ENCODE peak calls at places on chromosomes 12 and 14, in ten cellular contexts. Z is amygdala, L is Daoy, V is mucosa of gallbladder, H is RKO, U is EL, W is T-cell, M is HT1080, A is brain microvascular endothelial cell, C is SHP77. T is an unnamed sample.

GRCh38 chr14:80087411-80087810 is 123.9 kb downstream of the DIO2 start:
- DNase-seq in Z (no peak), L (no peak), V (no peak), H (no peak), U (no peak), W (no peak), M (no peak), A (no peak), C (no peak), T (no peak)

GRCh38 chr12:120094485-120094884 is 22.1 kb downstream of the RAB35 start:
- DNase-seq in Z (peak), L (no peak), V (no peak), H (no peak), U (no peak), W (no peak), M (no peak), A (no peak), C (no peak), T (no peak)

GRCh38 chr12:128140551-128140950 is 126.4 kb upstream of the TMEM132C start:
- DNase-seq in Z (no peak), L (peak), V (no peak), H (no peak), U (no peak), W (no peak), M (peak), A (peak), C (no peak), T (no peak)

GRCh38 chr12:9707864-9708808 is 24.8 kb downstream of the CLECL1 start:
- DNase-seq in Z (no peak), L (peak), V (peak), H (peak), U (peak), W (peak), M (peak), A (peak), C (peak), T (no peak)

GRCh38 chr12:112386726-112387125 is 4.5 kb upstream of the HECTD4 start:
- DNase-seq in Z (no peak), L (no peak), V (no peak), H (no peak), U (no peak), W (no peak), M (no peak), A (no peak), C (no peak), T (peak)

GRCh38 chr12:19962192-19962591 is 406.1 kb upstream of the PDE3A start:
- DNase-seq in Z (no peak), L (no peak), V (no peak), H (no peak), U (no peak), W (no peak), M (no peak), A (no peak), C (no peak), T (no peak)

GRCh38 chr12:6962285-6963015 is 8.0 kb downstream of the PHB2 start:
- DNase-seq in Z (no peak), L (no peak), V (peak), H (no peak), U (no peak), W (no peak), M (no peak), A (no peak), C (no peak), T (no peak)

GRCh38 chr14:59919582-59920377 is at the start of gene LRRC9:
- DNase-seq in Z (peak), L (peak), V (no peak), H (no peak), U (peak), W (peak), M (no peak), A (no peak), C (peak), T (peak)

GRCh38 chr12:69509308-69509736 is 39.1 kb downstream of the FRS2 start:
- DNase-seq in Z (no peak), L (peak), V (no peak), H (no peak), U (peak), W (no peak), M (peak), A (peak), C (no peak), T (no peak)

GRCh38 chr14:88793259-88793625 is 489 bp upstream of the EML5 start:
- DNase-seq in Z (peak), L (no peak), V (no peak), H (no peak), U (no peak), W (no peak), M (no peak), A (no peak), C (no peak), T (no peak)

GRCh38 chr14:105986896-105987284 is 460.5 kb downstream of the TMEM121 start:
- DNase-seq in Z (no peak), L (no peak), V (no peak), H (no peak), U (no peak), W (no peak), M (no peak), A (no peak), C (no peak), T (no peak)

GRCh38 chr12:6084969-6085450 is 39.5 kb downstream of the VWF start:
- DNase-seq in Z (no peak), L (no peak), V (no peak), H (no peak), U (no peak), W (no peak), M (peak), A (no peak), C (no peak), T (no peak)

GRCh38 chr12:111748867-111749266 is 17.9 kb upstream of the ALDH2 start:
- DNase-seq in Z (no peak), L (no peak), V (no peak), H (no peak), U (no peak), W (no peak), M (no peak), A (no peak), C (no peak), T (no peak)

GRCh38 chr14:78403278-78403815 is 233.2 kb downstream of the NRXN3 start:
- DNase-seq in Z (no peak), L (peak), V (no peak), H (peak), U (peak), W (no peak), M (peak), A (peak), C (no peak), T (no peak)

GRCh38 chr12:22229652-22230279 is 104.7 kb downstream of the ST8SIA1 start:
- DNase-seq in Z (no peak), L (no peak), V (no peak), H (no peak), U (no peak), W (no peak), M (no peak), A (no peak), C (no peak), T (no peak)

GRCh38 chr14:23061995-23062394 is 4.7 kb upstream of the CDH24 start:
- DNase-seq in Z (no peak), L (peak), V (peak), H (peak), U (peak), W (no peak), M (peak), A (peak), C (no peak), T (no peak)

GRCh38 chr14:50344116-50344775 is 32.1 kb downstream of the DMAC2L start:
- DNase-seq in Z (no peak), L (peak), V (no peak), H (no peak), U (peak), W (no peak), M (peak), A (no peak), C (no peak), T (no peak)

GRCh38 chr12:72139411-72139810 is 132.8 kb upstream of the TRHDE start:
- DNase-seq in Z (no peak), L (no peak), V (no peak), H (no peak), U (no peak), W (no peak), M (no peak), A (no peak), C (no peak), T (no peak)

GRCh38 chr14:99628832-99629618 is 15.9 kb upstream of the HHIPL1 start:
- DNase-seq in Z (peak), L (peak), V (peak), H (peak), U (peak), W (peak), M (peak), A (peak), C (peak), T (peak)

GRCh38 chr12:120853188-120853587 is 51.0 kb downstream of the SPPL3 start:
- DNase-seq in Z (no peak), L (no peak), V (no peak), H (no peak), U (no peak), W (no peak), M (no peak), A (no peak), C (no peak), T (no peak)

GRCh38 chr14:22715186-22715812 is 51.2 kb upstream of the OXA1L start:
- DNase-seq in Z (no peak), L (peak), V (no peak), H (no peak), U (no peak), W (no peak), M (no peak), A (no peak), C (no peak), T (peak)

GRCh38 chr14:98131406-98131805 is 1140.6 kb downstream of the BCL11B start:
- DNase-seq in Z (no peak), L (peak), V (no peak), H (no peak), U (no peak), W (no peak), M (peak), A (peak), C (no peak), T (no peak)

GRCh38 chr12:15580431-15580830 is 208.8 kb downstream of the EPS8 start:
- DNase-seq in Z (no peak), L (no peak), V (no peak), H (no peak), U (no peak), W (no peak), M (no peak), A (no peak), C (no peak), T (no peak)